ENCODE peak calls at places on chromosomes 2 and 18, in six cellular contexts. I is SK-N-SH, Q is mammary epithelial cell, G is neural progenitor cell, F is adipocyte, X is HCT116. K is an unnamed sample.

GRCh38 chr2:154143105-154143504 is 271.4 kb downstream of the GALNT13 start:
- DNase-seq in I (no peak), Q (no peak), G (peak; percentile 13), F (no peak), X (no peak), K (no peak)

GRCh38 chr18:6884944-6885343 is 155.4 kb downstream of the ARHGAP28 start:
- DNase-seq in I (no peak), Q (no peak), G (no peak), F (no peak), X (no peak), K (no peak)

GRCh38 chr2:240325654-240326031 is 109.8 kb upstream of the GPC1 start:
- DNase-seq in I (peak; percentile 82), Q (peak; percentile 37), G (no peak), F (no peak), X (no peak), K (no peak)

GRCh38 chr18:48336332-48336731 is 72.9 kb downstream of the ZBTB7C start:
- DNase-seq in I (no peak), Q (no peak), G (no peak), F (no peak), X (no peak), K (no peak)

GRCh38 chr2:240981871-240982800 is 16.3 kb upstream of the SNED1 start:
- DNase-seq in I (no peak), Q (no peak), G (no peak), F (no peak), X (no peak), K (no peak)

GRCh38 chr2:229407170-229407569 is 136.1 kb upstream of the PID1 start:
- DNase-seq in I (no peak), Q (peak; percentile 99), G (peak; percentile 6), F (peak; percentile 46), X (peak; percentile 86), K (peak; percentile 53)

GRCh38 chr18:47997338-47997780 is 66.9 kb upstream of the SMAD2 start:
- DNase-seq in I (no peak), Q (no peak), G (peak; percentile 77), F (no peak), X (no peak), K (no peak)

GRCh38 chr2:236112466-236112865 is 55.7 kb downstream of the GBX2 start:
- DNase-seq in I (no peak), Q (no peak), G (no peak), F (no peak), X (no peak), K (no peak)

GRCh38 chr2:212197776-212198175 is 340.8 kb downstream of the ERBB4 start:
- DNase-seq in I (no peak), Q (no peak), G (no peak), F (no peak), X (no peak), K (no peak)

GRCh38 chr2:128261245-128262128 is 57.2 kb downstream of the HS6ST1 start:
- DNase-seq in I (no peak), Q (no peak), G (peak; percentile 27), F (no peak), X (no peak), K (no peak)
- H3K9ac ChIP-seq in I (no peak overlapping the region), Q (no peak overlapping the region), G (peak overlapping the region; percentile 7), F (peak overlapping the region; percentile 81), X (no peak overlapping the region), K (no peak overlapping the region)

GRCh38 chr2:217383620-217384019 is 523.8 kb upstream of the TNP1 start:
- DNase-seq in I (no peak), Q (no peak), G (no peak), F (no peak), X (no peak), K (no peak)
- H3K4me3 ChIP-seq in I (no peak overlapping the region), Q (no peak overlapping the region), G (no peak overlapping the region), F (no peak overlapping the region), X (no peak overlapping the region), K (no peak overlapping the region)

GRCh38 chr18:36028859-36029258 is 38.5 kb downstream of the RPRD1A start:
- DNase-seq in I (no peak), Q (no peak), G (no peak), F (no peak), X (no peak), K (no peak)
- H3K36me3 ChIP-seq in I (peaks cover 34% of the 10 kb centered on the region), Q (peaks cover 17% of the 10 kb centered on the region), G (peaks cover 28% of the 10 kb centered on the region), F (peaks cover 50% of the 10 kb centered on the region), X (peaks cover 25% of the 10 kb centered on the region), K (no peaks in the 10 kb centered on the region)

DNA sequence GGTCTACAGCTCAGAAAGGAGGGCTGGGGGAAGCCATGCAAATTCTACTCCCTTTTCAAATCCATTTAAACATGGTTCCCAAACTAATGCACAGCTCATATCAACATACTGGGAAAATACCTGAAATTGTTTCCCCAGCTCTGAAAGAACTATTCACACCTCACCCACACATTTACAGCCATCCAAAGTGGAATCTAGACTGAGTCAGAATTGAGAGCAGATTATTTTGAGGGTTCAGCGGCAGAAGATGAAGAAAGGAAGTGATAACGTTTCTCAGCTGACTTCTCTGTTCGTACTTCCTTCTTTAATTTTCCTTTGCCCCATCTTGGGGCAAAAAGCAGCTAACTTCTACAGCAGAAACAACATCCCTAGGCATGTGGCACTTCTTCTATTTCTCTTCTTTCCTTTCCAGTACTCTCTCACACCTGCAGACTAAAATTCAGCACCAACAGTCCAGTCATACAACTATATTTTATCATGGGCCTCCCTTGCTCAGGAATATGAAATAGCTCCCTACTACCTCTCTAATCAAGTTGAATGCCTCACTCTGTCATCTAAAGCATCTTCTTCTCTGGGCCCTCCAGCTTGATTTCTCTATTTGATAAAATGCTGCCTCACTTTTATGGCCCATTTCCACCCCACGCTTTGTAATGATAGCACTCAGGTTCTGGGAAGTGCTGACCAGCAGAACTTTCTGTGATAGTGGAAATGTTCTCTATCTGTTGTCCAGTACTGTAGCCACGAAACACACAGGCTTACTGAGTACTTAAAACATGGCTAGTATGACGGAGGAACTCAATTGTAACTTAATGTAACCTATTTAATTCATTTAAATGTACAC is 35.9 kb downstream of the ARHGAP25 start:
- DNase-seq in I (no peak), Q (peak; percentile 5), G (no peak), F (no peak), X (no peak), K (no peak)
- H3K9ac ChIP-seq in I (no peak overlapping the region), Q (no peak overlapping the region), G (no peak overlapping the region), F (no peak overlapping the region), X (no peak overlapping the region), K (no peak overlapping the region)